ENCODE peak calls at places on chromosomes 13 and 19, in four cellular contexts. C is stimulated activated CD4-positive, alpha-beta T cell treated with anti-CD3 and anti-CD28 coated beads, Interleukin-4, amount 100 ng/mL, for 4 hours; W is neuronal stem cell; V is WERI-Rb-1. A is an unnamed sample.

GRCh38 chr13:106905380-106906259 is 337.7 kb upstream of the ARGLU1 start:
- DNase-seq in C (no peak), W (no peak), V (no peak), A (no peak)

GRCh38 chr19:41774515-41774980 is 19.2 kb downstream of the CEACAM6 start:
- DNase-seq in C (peak; percentile 9), W (no peak), V (no peak), A (no peak)

GRCh38 chr13:96925869-96926628 is 68.2 kb downstream of the OXGR1 start:
- DNase-seq in C (no peak), W (no peak), V (no peak), A (no peak)

GRCh38 chr13:110116072-110116487 is 190.9 kb downstream of the COL4A1 start:
- DNase-seq in C (peak; percentile 46), W (peak; percentile 61), V (peak; percentile 78), A (peak; percentile 83)

GRCh38 chr19:33804021-33804799 is 7.5 kb downstream of the KCTD15 start:
- DNase-seq in C (no peak), W (no peak), V (no peak), A (no peak)

GRCh38 chr19:46828484-46828883 is 22.2 kb downstream of the AP2S1 start:
- DNase-seq in C (peak; percentile 31), W (no peak), V (no peak), A (no peak)

GRCh38 chr13:92842145-92842544 is 384.5 kb upstream of the GPC6 start:
- DNase-seq in C (no peak), W (no peak), V (no peak), A (no peak)

GRCh38 chr13:23550164-23550563 is 20.0 kb upstream of the TNFRSF19 start:
- DNase-seq in C (no peak), W (no peak), V (no peak), A (no peak)

GRCh38 chr13:52125547-52125946 is 3.3 kb downstream of the NEK5 start:
- DNase-seq in C (no peak), W (no peak), V (no peak), A (no peak)

GRCh38 chr19:18660051-18660910 is 23.2 kb upstream of the CRTC1 start:
- DNase-seq in C (no peak), W (no peak), V (no peak), A (no peak)

GRCh38 chr13:26482451-26483197 is 74.9 kb upstream of the WASF3 start:
- DNase-seq in C (peak; percentile 45), W (peak; percentile 65), V (peak; percentile 89), A (peak; percentile 71)

GRCh38 chr19:35109395-35110112 is 6.1 kb upstream of the FXYD3 start:
- DNase-seq in C (no peak), W (no peak), V (peak; percentile 65), A (no peak)

GRCh38 chr13:113049521-113049941 is 56.1 kb upstream of the F7 start:
- DNase-seq in C (no peak), W (no peak), V (no peak), A (no peak)

GRCh38 chr13:100314132-100314910 is 225.4 kb downstream of the PCCA start:
- DNase-seq in C (no peak), W (no peak), V (peak; percentile 30), A (no peak)

GRCh38 chr13:97109841-97110492 is 112.2 kb upstream of the MBNL2 start:
- DNase-seq in C (peak; percentile 81), W (peak; percentile 74), V (peak; percentile 93), A (peak; percentile 92)

GRCh38 chr19:15199652-15200574 is 882 bp downstream of the NOTCH3 start:
- DNase-seq in C (no peak), W (peak; percentile 83), V (peak; percentile 47), A (peak; percentile 89)

GRCh38 chr13:28576037-28576436 is 81.1 kb upstream of the FLT1 start:
- DNase-seq in C (no peak), W (no peak), V (no peak), A (no peak)

GRCh38 chr13:35484384-35484783 is 7.9 kb upstream of the MAB21L1 start:
- DNase-seq in C (no peak), W (no peak), V (no peak), A (no peak)

GRCh38 chr13:51832471-51833152 is 12.4 kb downstream of the TMEM272 start:
- DNase-seq in C (peak; percentile 25), W (no peak), V (no peak), A (peak; percentile 50)

GRCh38 chr19:681638-682037 is 5.4 kb downstream of the FSTL3 start:
- DNase-seq in C (no peak), W (no peak), V (no peak), A (no peak)

GRCh38 chr13:66048888-66049287 is 1181.2 kb downstream of the PCDH9 start:
- DNase-seq in C (no peak), W (no peak), V (no peak), A (no peak)

GRCh38 chr19:29866011-29866410 is 54.2 kb downstream of the CCNE1 start:
- DNase-seq in C (no peak), W (no peak), V (no peak), A (no peak)

GRCh38 chr13:102800145-102801041 is 1.5 kb downstream of the BIVM start:
- DNase-seq in C (peak; percentile 85), W (peak; percentile 71), V (peak; percentile 95), A (peak; percentile 89)

GRCh38 chr19:17104679-17105078 is 29.1 kb downstream of the MYO9B start:
- DNase-seq in C (no peak), W (no peak), V (no peak), A (no peak)

GRCh38 chr19:48346161-48346560 is 17.6 kb downstream of the TMEM143 start:
- DNase-seq in C (no peak), W (no peak), V (no peak), A (no peak)

GRCh38 chr19:47696635-47697034 is 16.6 kb upstream of the EHD2 start:
- DNase-seq in C (no peak), W (no peak), V (no peak), A (no peak)

GRCh38 chr19:21084343-21084742 is 2.3 kb downstream of the ZNF714 start:
- DNase-seq in C (no peak), W (no peak), V (no peak), A (no peak)

GRCh38 chr13:78595819-78596700 is 7.3 kb downstream of the POU4F1 start:
- DNase-seq in C (no peak), W (peak; percentile 66), V (no peak), A (peak; percentile 86)

GRCh38 chr13:41812851-41813250 is 148.1 kb downstream of the VWA8 start:
- DNase-seq in C (no peak), W (no peak), V (no peak), A (no peak)

GRCh38 chr13:112655898-112656297 is 33.9 kb upstream of the ATP11A start:
- DNase-seq in C (no peak), W (no peak), V (no peak), A (peak; percentile 32)

GRCh38 chr13:39263033-39263432 is 224.8 kb downstream of the NHLRC3 start:
- DNase-seq in C (peak; percentile 30), W (peak; percentile 31), V (peak; percentile 42), A (peak; percentile 49)

GRCh38 chr13:101264931-101265330 is 151.4 kb downstream of the NALCN start:
- DNase-seq in C (no peak), W (no peak), V (no peak), A (no peak)

GRCh38 chr19:46416077-46416709 is 2.8 kb upstream of the CCDC8 start:
- DNase-seq in C (no peak), W (peak; percentile 95), V (peak; percentile 98), A (peak; percentile 98)

GRCh38 chr13:33307820-33308219 is 22.3 kb upstream of the STARD13 start:
- DNase-seq in C (no peak), W (no peak), V (no peak), A (no peak)

GRCh38 chr13:89955773-89956172 is 1391.7 kb upstream of the MIR17HG start:
- DNase-seq in C (no peak), W (no peak), V (no peak), A (no peak)

GRCh38 chr13:113562866-113563265 is 21.7 kb upstream of the TFDP1 start:
- DNase-seq in C (no peak), W (no peak), V (no peak), A (peak; percentile 46)

A was measured in ecto neural progenitor cell.